ENCODE peak calls at places on chromosome 17, in five cellular contexts. U is aorta; R is fibroblast of lung; M is stimulated activated CD4-positive, alpha-beta T cell treated with anti-CD3 and anti-CD28 coated beads, TNF-alpha, amount 100 ng/mL, for 48 hours; D is NCI-H748 treated with DMSO at 0.1 percent for 48 hours. J is an unnamed sample.

GRCh38 chr17:64785050-64785449 is 122.9 kb upstream of the SMURF2 start:
- DNase-seq in U (peak), R (no peak), M (no peak), D (no peak), J (no peak)

GRCh38 chr17:45310380-45311324 is 6.2 kb downstream of the MAP3K14 start:
- DNase-seq in U (no peak), R (peak), M (no peak), D (peak), J (peak)

GRCh38 chr17:72305472-72305871 is 184.7 kb downstream of the SOX9 start:
- DNase-seq in U (no peak), R (no peak), M (no peak), D (no peak), J (no peak)

GRCh38 chr17:27256225-27257030 is 37.5 kb upstream of the WSB1 start:
- DNase-seq in U (no peak), R (peak), M (no peak), D (no peak), J (no peak)

GRCh38 chr17:80243526-80244433 is 16.9 kb upstream of the RNF213 start:
- DNase-seq in U (no peak), R (no peak), M (no peak), D (no peak), J (peak)

GRCh38 chr17:75313941-75314550 is 24.8 kb upstream of the SLC25A19 start:
- DNase-seq in U (no peak), R (no peak), M (no peak), D (no peak), J (peak)

GRCh38 chr17:69358688-69359596 is 32.0 kb upstream of the ABCA5 start:
- DNase-seq in U (no peak), R (no peak), M (no peak), D (peak), J (no peak)

GRCh38 chr17:10550014-10550413 is 556 bp upstream of the MYH2 start:
- DNase-seq in U (no peak), R (no peak), M (no peak), D (no peak), J (no peak)

GRCh38 chr17:59381716-59382570 is 50.5 kb downstream of the YPEL2 start:
- DNase-seq in U (no peak), R (no peak), M (no peak), D (no peak), J (no peak)

GRCh38 chr17:81575836-81576235 is 23.7 kb upstream of the FAAP100 start:
- DNase-seq in U (no peak), R (no peak), M (no peak), D (no peak), J (no peak)

GRCh38 chr17:57135748-57136342 is 50.8 kb downstream of the AKAP1 start:
- DNase-seq in U (no peak), R (no peak), M (no peak), D (peak), J (no peak)

GRCh38 chr17:79188048-79188447 is 113.4 kb downstream of the ENGASE start:
- DNase-seq in U (no peak), R (no peak), M (no peak), D (no peak), J (no peak)

GRCh38 chr17:82490512-82491195 is 28.9 kb upstream of the FOXK2 start:
- DNase-seq in U (no peak), R (no peak), M (no peak), D (no peak), J (no peak)

GRCh38 chr17:57527437-57528083 is 217.5 kb downstream of the CCDC182 start:
- DNase-seq in U (no peak), R (no peak), M (no peak), D (no peak), J (no peak)

GRCh38 chr17:20294120-20294519 is 173.2 kb downstream of the LGALS9B start:
- DNase-seq in U (no peak), R (no peak), M (no peak), D (no peak), J (no peak)

GRCh38 chr17:27367121-27367981 is 73.4 kb downstream of the WSB1 start:
- DNase-seq in U (peak), R (no peak), M (no peak), D (no peak), J (no peak)

GRCh38 chr17:66715745-66716156 is 119.2 kb upstream of the CACNG5 start:
- DNase-seq in U (no peak), R (peak), M (no peak), D (peak), J (no peak)

GRCh38 chr17:38415250-38416194 is 12.7 kb upstream of the ARHGAP23 start:
- DNase-seq in U (no peak), R (no peak), M (no peak), D (peak), J (peak)

GRCh38 chr17:78138204-78139060 is 7.8 kb upstream of the C17orf99 start:
- DNase-seq in U (no peak), R (no peak), M (no peak), D (no peak), J (no peak)

GRCh38 chr17:75706042-75706728 is 15.1 kb upstream of the ITGB4 start:
- DNase-seq in U (no peak), R (no peak), M (no peak), D (no peak), J (no peak)

GRCh38 chr17:44323359-44324091 is 1.1 kb downstream of the SLC25A39 start:
- DNase-seq in U (no peak), R (no peak), M (no peak), D (no peak), J (no peak)

GRCh38 chr17:44069974-44070454 is 521 bp upstream of the G6PC3 start:
- DNase-seq in U (no peak), R (peak), M (no peak), D (no peak), J (no peak)

J was measured in lower lobe of right lung.